ENCODE peak calls at places on chromosomes 1 and 21, in five cellular contexts. J, E, C, V and Q are unnamed samples.

GRCh38 chr1:66537718-66538117 is 3.8 kb downstream of the SGIP1 start:
- DNase-seq in V (no peak), E (no peak), J (no peak), C (no peak), Q (no peak)

GRCh38 chr1:234989019-234989418 is 139.6 kb downstream of the TOMM20 start:
- DNase-seq in C (no peak), V (no peak), E (no peak), J (no peak), Q (no peak)

GRCh38 chr1:10495942-10496341 is 21.2 kb downstream of the PEX14 start:
- DNase-seq in V (no peak), J (no peak), E (no peak), C (no peak), Q (no peak)

GRCh38 chr1:101460709-101461108 is 223.9 kb downstream of the S1PR1 start:
- DNase-seq in V (no peak), C (no peak), J (no peak), E (no peak), Q (no peak)

GRCh38 chr1:162206749-162207635 is 137.5 kb downstream of the NOS1AP start:
- DNase-seq in J (peak; percentile 63), E (peak; percentile 78), C (peak; percentile 18), V (no peak), Q (no peak)

GRCh38 chr1:236141447-236142357 is 637 bp upstream of the GPR137B start:
- DNase-seq in E (no peak), J (no peak), C (no peak), V (no peak), Q (no peak)

GRCh38 chr1:77126309-77126708 is 92.9 kb downstream of the PIGK start:
- DNase-seq in E (no peak), C (peak; percentile 17), V (no peak), J (no peak), Q (peak; percentile 32)

GRCh38 chr1:71950579-71950978 is 331.8 kb downstream of the NEGR1 start:
- DNase-seq in E (no peak), V (no peak), J (no peak), C (no peak), Q (no peak)

GRCh38 chr1:225848044-225848955 is 33.9 kb downstream of the TMEM63A start:
- DNase-seq in E (no peak), C (peak; percentile 49), J (no peak), V (no peak), Q (no peak)

DNA sequence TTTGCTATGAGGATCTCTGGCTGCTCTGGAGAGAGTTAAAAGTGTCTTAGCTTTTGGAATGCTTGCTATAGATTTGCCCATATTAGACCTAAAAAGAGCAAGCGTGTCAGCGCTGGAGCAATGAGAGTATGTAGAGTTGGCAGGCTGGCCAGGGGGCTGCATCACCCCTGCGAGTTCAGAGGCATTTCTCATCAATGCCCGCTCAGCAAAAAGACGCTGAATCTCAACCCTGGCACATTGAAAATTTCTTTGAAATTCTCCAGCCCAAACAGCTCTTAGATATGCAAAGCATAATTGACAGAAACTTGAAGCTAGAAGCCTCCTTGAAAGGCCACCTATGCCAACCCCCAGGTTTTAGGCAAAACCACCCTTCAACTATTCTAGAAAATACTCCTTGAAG is 135.5 kb upstream of the F3 start:
- DNase-seq in C (no peak), E (no peak), V (no peak), J (no peak), Q (no peak)
- H3K27ac ChIP-seq in C (no peak overlapping the region), E (no peak overlapping the region), V (no peak overlapping the region), J (no peak overlapping the region), Q (no peak overlapping the region)

GRCh38 chr21:38813143-38813542 is 7.4 kb downstream of the ETS2 start:
- DNase-seq in E (no peak), J (no peak), C (no peak), V (no peak), Q (peak; percentile 17)

GRCh38 chr21:38811257-38811656 is 5.5 kb downstream of the ETS2 start:
- DNase-seq in E (no peak), C (no peak), V (no peak), J (no peak), Q (peak; percentile 78)

GRCh38 chr21:38810034-38810825 is 4.5 kb downstream of the ETS2 start:
- DNase-seq in V (no peak), C (no peak), E (no peak), J (no peak), Q (no peak)

GRCh38 chr21:38809170-38809878 is 3.6 kb downstream of the ETS2 start:
- DNase-seq in V (no peak), E (no peak), J (no peak), C (peak; percentile 21), Q (no peak)

DNA sequence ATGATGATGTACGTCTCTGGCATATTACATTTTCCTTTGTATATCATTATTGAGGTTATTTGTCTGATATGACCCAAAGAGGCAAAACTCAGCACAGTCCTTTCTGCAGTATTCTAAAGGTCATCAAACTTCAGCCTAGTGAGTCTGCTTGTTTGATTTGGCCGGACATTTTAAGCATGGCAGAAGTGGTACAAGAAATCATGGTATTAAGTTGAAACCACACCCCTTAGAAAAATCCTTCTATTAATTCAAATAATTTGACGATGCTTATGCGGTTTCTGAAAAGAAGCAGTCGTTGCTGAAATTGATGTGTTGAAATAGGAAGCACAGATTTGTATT is 5.1 kb downstream of the ETS2 start:
- DNase-seq in E (no peak), J (no peak), C (no peak), V (no peak), Q (peak; percentile 5)
- H3K4me1 ChIP-seq in E (peaks cover 27% of the 10 kb centered on the region), J (peaks cover 8% of the 10 kb centered on the region), C (peaks cover 78% of the 10 kb centered on the region), V (no peaks in the 10 kb centered on the region), Q (peaks cover 79% of the 10 kb centered on the region)

GRCh38 chr1:224640018-224640417 is 23.9 kb downstream of the CNIH3 start:
- DNase-seq in J (no peak), V (no peak), E (no peak), C (no peak), Q (no peak)

GRCh38 chr1:224637936-224638335 is 21.8 kb downstream of the CNIH3 start:
- DNase-seq in J (no peak), C (no peak), E (no peak), V (no peak), Q (peak; percentile 63)

GRCh38 chr1:224639426-224639975 is 23.4 kb downstream of the CNIH3 start:
- DNase-seq in C (no peak), E (no peak), J (no peak), V (no peak), Q (no peak)

GRCh38 chr1:224641030-224641429 is 24.9 kb downstream of the CNIH3 start:
- DNase-seq in V (no peak), E (no peak), C (no peak), J (no peak), Q (no peak)

DNA sequence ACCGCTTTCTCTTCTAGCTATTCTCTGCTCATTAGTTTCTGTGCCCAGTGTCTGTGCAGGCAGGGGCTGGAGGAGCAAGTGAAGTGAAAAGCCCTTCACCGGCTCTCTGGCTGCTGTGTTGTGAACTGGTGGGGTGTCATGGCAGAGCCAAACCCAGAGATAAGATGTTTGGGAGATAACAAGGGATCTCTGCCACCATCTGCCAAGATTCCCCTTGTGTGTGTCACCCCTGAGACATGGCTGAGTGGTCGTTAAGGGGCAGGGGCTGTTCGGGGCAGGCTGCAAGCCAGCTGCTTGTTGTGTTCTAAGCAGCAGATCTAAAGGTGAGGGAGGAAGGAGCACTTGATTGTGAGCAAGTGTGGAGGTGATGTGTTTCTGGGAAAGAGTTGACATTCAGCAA is 24.5 kb downstream of the CNIH3 start:
- DNase-seq in E (no peak), J (no peak), C (no peak), V (no peak), Q (no peak)
- H3K4me3 ChIP-seq in E (no peak overlapping the region), J (no peak overlapping the region), C (no peak overlapping the region), V (no peak overlapping the region), Q (no peak overlapping the region)

GRCh38 chr1:42657981-42658879 is at the start of gene PPIH:
- DNase-seq in C (peak; percentile 95), J (peak; percentile 97), V (peak; percentile 93), E (peak; percentile 96), Q (peak; percentile 88)
- H3K27ac ChIP-seq in C (peak within 1 kb of the TSS; percentile 87), J (peak within 1 kb of the TSS; percentile 67), V (peak within 1 kb of the TSS; percentile 79), E (peak within 1 kb of the TSS; percentile 85), Q (peak within 1 kb of the TSS; percentile 38)

GRCh38 chr21:35229290-35229689 is 180.2 kb upstream of the RUNX1 start:
- DNase-seq in E (no peak), V (no peak), C (no peak), J (no peak), Q (no peak)
- H3K4me1 ChIP-seq in E (no peaks in the 10 kb centered on the region), V (no peaks in the 10 kb centered on the region), C (peaks cover 23% of the 10 kb centered on the region), J (no peaks in the 10 kb centered on the region), Q (peaks cover 25% of the 10 kb centered on the region)

GRCh38 chr1:12450090-12450764 is 167.8 kb downstream of the DHRS3 start:
- DNase-seq in E (no peak), C (no peak), V (no peak), J (no peak), Q (no peak)

GRCh38 chr1:12446593-12446992 is 171.4 kb downstream of the DHRS3 start:
- DNase-seq in V (no peak), E (no peak), C (no peak), J (no peak), Q (no peak)

GRCh38 chr1:12447849-12448312 is 170.1 kb downstream of the DHRS3 start:
- DNase-seq in J (no peak), E (no peak), C (no peak), V (no peak), Q (peak; percentile 87)

GRCh38 chr1:12447301-12447700 is 170.7 kb downstream of the DHRS3 start:
- DNase-seq in V (no peak), J (no peak), C (no peak), E (no peak), Q (peak; percentile 64)

GRCh38 chr1:12448746-12449177 is 169.2 kb downstream of the DHRS3 start:
- DNase-seq in C (no peak), V (no peak), E (no peak), J (no peak), Q (no peak)
- H3K4me3 ChIP-seq in C (no peak overlapping the region), V (no peak overlapping the region), E (no peak overlapping the region), J (no peak overlapping the region), Q (no peak overlapping the region)

GRCh38 chr1:99600782-99601181 is 45.1 kb upstream of the PALMD start:
- DNase-seq in E (no peak), C (no peak), V (no peak), J (no peak), Q (no peak)
- H3K27ac ChIP-seq in E (no peak overlapping the region), C (peak overlapping the region; percentile 72), V (no peak overlapping the region), J (no peak overlapping the region), Q (peak overlapping the region; percentile 88)

DNA sequence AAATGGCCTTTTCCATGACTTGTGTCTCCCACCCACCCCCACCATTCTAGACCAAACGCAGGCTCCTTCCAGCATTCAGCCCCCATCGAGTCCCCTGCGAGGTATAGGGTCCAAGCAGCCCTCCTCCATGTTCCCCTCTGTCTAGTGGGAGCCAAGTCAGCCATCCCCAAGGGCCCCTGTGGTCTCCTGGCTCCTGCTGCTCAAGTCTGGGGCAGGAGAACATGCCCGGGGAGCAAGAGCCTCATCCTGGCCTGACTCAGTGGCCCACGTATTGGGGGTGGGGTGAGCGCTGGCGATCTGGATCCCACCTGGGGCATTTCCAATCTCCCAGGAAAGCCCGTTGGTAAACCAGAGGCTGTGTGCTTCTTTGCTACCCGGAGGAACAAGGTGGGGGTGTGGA is 4.1 kb upstream of the PRDM16 start:
- DNase-seq in J (peak; percentile 62), C (no peak), V (no peak), E (no peak), Q (no peak)
- H3K4me1 ChIP-seq in J (peaks cover 6% of the 10 kb centered on the region), C (peaks cover 49% of the 10 kb centered on the region), V (no peaks in the 10 kb centered on the region), E (peaks cover 4% of the 10 kb centered on the region), Q (peaks cover 9% of the 10 kb centered on the region)

DNA sequence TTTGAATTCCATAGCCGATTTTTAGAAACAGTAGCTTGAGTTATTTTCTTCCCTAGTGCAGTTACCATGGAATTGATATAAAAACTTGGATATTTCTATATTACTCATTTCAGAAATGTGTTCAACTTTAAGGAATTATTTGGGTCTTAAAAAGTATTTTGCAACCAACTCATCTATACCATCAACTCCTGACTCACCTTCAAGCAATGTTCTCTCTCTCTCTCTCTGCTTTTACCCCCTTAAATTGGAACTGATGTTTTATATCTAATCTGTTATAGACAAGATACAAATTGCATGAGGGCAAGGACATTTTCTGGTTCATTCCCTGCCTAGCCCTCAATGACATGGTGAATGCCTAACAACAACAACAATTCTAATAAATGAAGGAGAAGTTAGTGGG is 214.7 kb upstream of the NRIP1 start:
- DNase-seq in V (no peak), C (no peak), J (no peak), E (no peak), Q (no peak)
- H3K4me3 ChIP-seq in V (no peak overlapping the region), C (no peak overlapping the region), J (no peak overlapping the region), E (no peak overlapping the region), Q (no peak overlapping the region)